ENCODE peak calls at places on chromosomes 11 and 22, in eight cellular contexts. E, W, S, Q, U, Z, J and X are unnamed samples.

GRCh38 chr11:28615542-28615941 is 507.4 kb downstream of the METTL15 start:
- DNase-seq in Z (no peak), S (no peak), J (no peak), U (no peak), E (no peak), W (no peak), Q (no peak), X (no peak)

GRCh38 chr11:46826310-46827044 is 19.6 kb downstream of the CKAP5 start:
- DNase-seq in Z (peak; percentile 85), E (peak; percentile 93), U (no peak), J (peak; percentile 86), S (peak; percentile 85), W (peak; percentile 67), Q (peak; percentile 71), X (no peak)

GRCh38 chr22:37057226-37057625 is 5.7 kb downstream of the KCTD17 start:
- DNase-seq in Q (no peak), W (no peak), J (no peak), U (no peak), Z (no peak), E (no peak), S (no peak), X (no peak)

GRCh38 chr11:64146036-64146943 is 19.6 kb downstream of the MACROD1 start:
- DNase-seq in S (no peak), W (peak; percentile 34), J (peak; percentile 90), U (no peak), Q (peak; percentile 26), E (peak; percentile 72), Z (peak; percentile 80), X (no peak)

GRCh38 chr22:33861216-33861875 is 58.9 kb downstream of the LARGE1 start:
- DNase-seq in E (no peak), U (no peak), Q (no peak), Z (no peak), J (no peak), W (no peak), S (no peak), X (no peak)

GRCh38 chr22:45064313-45065268 is 54.8 kb upstream of the PHF21B start:
- DNase-seq in S (no peak), W (peak; percentile 63), Q (peak; percentile 47), U (no peak), Z (peak; percentile 87), J (no peak), E (no peak), X (no peak)

GRCh38 chr22:19178659-19179471 is at the start of gene SLC25A1:
- DNase-seq in W (peak; percentile 79), U (no peak), E (peak; percentile 90), Q (peak; percentile 67), J (peak; percentile 95), Z (peak; percentile 88), S (peak; percentile 89), X (no peak)

GRCh38 chr11:24496728-24497396 is at the start of gene LUZP2:
- DNase-seq in Z (no peak), J (peak; percentile 66), E (peak; percentile 77), S (peak; percentile 20), W (peak; percentile 1), U (no peak), Q (peak; percentile 28), X (peak; percentile 76)

GRCh38 chr22:35023692-35024363 is 42.1 kb upstream of the ISX start:
- DNase-seq in U (no peak), Z (peak; percentile 75), W (peak; percentile 37), S (peak; percentile 45), J (peak; percentile 99), Q (peak; percentile 5), E (peak; percentile 96), X (no peak)

GRCh38 chr11:18452927-18453326 is 2.7 kb upstream of the LDHAL6A start:
- DNase-seq in Z (no peak), S (no peak), Q (peak; percentile 56), W (no peak), U (no peak), J (no peak), E (no peak), X (no peak)

GRCh38 chr22:26851125-26851524 is 193.7 kb downstream of the MIAT start:
- DNase-seq in Z (no peak), S (no peak), U (no peak), J (peak; percentile 6), Q (no peak), W (no peak), E (no peak), X (no peak)

GRCh38 chr11:104918113-104918824 is 20.0 kb upstream of the CASP12 start:
- DNase-seq in Q (peak; percentile 34), Z (no peak), S (no peak), J (no peak), U (no peak), W (peak; percentile 88), E (no peak), X (no peak)

GRCh38 chr11:28529046-28529445 is 420.9 kb downstream of the METTL15 start:
- DNase-seq in W (peak; percentile 78), Z (no peak), U (no peak), E (no peak), Q (no peak), S (no peak), J (no peak), X (no peak)

GRCh38 chr22:49480896-49481650 is 346.6 kb downstream of the BRD1 start:
- DNase-seq in U (no peak), S (no peak), J (no peak), Z (no peak), W (no peak), Q (no peak), E (no peak), X (no peak)

GRCh38 chr22:44538071-44538470 is 40.0 kb upstream of the RTL6 start:
- DNase-seq in Q (peak; percentile 37), U (no peak), Z (no peak), E (no peak), W (peak; percentile 47), S (no peak), J (no peak), X (no peak)

GRCh38 chr11:30919389-30920172 is 333.4 kb upstream of the MPPED2 start:
- DNase-seq in E (no peak), Q (no peak), Z (no peak), W (peak; percentile 24), S (no peak), U (no peak), J (no peak), X (no peak)

GRCh38 chr11:80417681-80418080 is 976.9 kb upstream of the TENM4 start:
- DNase-seq in E (no peak), W (no peak), Q (peak; percentile 62), Z (no peak), S (no peak), J (no peak), U (no peak), X (no peak)

GRCh38 chr11:26186389-26186788 is 145.5 kb upstream of the ANO3 start:
- DNase-seq in E (no peak), Z (no peak), J (no peak), Q (peak; percentile 69), S (no peak), W (peak; percentile 47), U (no peak), X (no peak)

GRCh38 chr11:86152006-86152862 is 83.3 kb upstream of the PICALM start:
- DNase-seq in E (no peak), S (no peak), U (no peak), Z (no peak), W (peak; percentile 84), Q (peak; percentile 66), J (no peak), X (no peak)

DNA sequence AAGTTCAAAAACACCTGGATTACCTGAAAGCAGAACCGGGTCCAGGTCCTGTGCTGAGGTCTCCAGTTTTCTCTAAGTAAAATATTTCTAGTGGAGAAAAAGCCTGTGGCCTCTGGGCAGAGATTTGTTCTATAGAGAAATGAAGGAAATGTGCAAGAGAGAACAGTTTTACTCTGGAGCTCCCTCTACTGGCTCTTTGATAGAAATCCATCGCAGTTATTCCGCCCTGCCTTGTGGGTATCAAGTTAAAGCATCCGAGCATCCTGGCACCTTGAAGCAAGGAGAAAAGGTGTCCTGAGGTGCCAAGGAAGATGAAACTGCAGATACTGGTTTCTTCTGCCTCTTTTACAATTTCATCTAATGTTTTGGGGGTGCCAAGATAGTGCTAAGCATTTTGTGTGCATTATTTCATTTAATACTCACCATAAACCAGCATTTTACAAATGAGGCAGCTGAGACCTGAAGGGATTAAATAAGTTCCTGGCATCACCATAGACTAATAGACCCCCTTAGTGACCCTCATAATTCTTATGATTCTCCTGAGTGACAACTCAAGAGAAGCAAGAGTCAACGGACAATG is 113.1 kb upstream of the HSD17B12 start:
- DNase-seq in W (peak; percentile 54), U (no peak), J (no peak), Z (no peak), S (no peak), Q (peak; percentile 50), E (no peak), X (no peak)
- TF ChIP-seq CTCF in W (peak; percentile 81), U (no peak), J (peak; percentile 71), Z (peak; percentile 76), S (peak; percentile 59), Q (peak; percentile 73), E (peak; percentile 78), X (peak; percentile 62)

GRCh38 chr22:21657020-21657360 is 8.8 kb upstream of the PPIL2 start:
- DNase-seq in Z (no peak), U (no peak), S (no peak), E (no peak), Q (no peak), J (no peak), W (no peak), X (no peak)
- TF ChIP-seq CTCF in Z (no peak), U (no peak), S (no peak), E (no peak), Q (no peak), J (no peak), W (no peak), X (no peak)

DNA sequence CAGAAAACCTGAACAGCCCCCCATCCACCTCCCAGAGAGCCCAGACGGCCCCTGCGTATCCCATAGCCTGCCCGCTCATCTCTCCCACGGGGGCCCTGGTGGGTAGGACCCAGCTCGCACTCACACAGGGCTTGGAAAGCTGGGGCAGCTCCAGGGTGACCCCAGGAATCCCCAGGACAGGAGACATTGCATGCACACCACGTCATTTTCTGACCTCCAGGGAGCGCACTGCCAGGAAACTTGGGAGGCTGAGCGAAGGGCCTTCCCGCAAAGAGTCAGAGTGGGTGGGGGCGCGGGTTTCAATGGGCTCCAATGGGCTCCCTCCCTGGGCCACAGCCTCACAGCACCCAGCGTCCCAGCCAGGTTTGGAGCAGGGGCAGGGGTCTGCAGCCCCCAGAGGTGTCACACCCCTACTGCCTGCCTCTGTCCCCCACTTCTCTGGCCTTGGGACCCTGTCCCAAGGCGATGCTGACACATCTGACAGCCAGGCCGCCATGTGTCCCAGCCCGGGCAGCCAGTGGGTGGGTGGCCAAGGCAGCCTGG is 8.2 kb upstream of the SYT8 start:
- DNase-seq in U (no peak), E (peak; percentile 29), Z (no peak), W (peak; percentile 65), J (no peak), Q (peak; percentile 56), S (peak; percentile 64), X (no peak)
- TF ChIP-seq CTCF in U (no peak), E (no peak), Z (no peak), W (peak; percentile 31), J (peak; percentile 37), Q (peak; percentile 68), S (no peak), X (peak; percentile 17)

DNA sequence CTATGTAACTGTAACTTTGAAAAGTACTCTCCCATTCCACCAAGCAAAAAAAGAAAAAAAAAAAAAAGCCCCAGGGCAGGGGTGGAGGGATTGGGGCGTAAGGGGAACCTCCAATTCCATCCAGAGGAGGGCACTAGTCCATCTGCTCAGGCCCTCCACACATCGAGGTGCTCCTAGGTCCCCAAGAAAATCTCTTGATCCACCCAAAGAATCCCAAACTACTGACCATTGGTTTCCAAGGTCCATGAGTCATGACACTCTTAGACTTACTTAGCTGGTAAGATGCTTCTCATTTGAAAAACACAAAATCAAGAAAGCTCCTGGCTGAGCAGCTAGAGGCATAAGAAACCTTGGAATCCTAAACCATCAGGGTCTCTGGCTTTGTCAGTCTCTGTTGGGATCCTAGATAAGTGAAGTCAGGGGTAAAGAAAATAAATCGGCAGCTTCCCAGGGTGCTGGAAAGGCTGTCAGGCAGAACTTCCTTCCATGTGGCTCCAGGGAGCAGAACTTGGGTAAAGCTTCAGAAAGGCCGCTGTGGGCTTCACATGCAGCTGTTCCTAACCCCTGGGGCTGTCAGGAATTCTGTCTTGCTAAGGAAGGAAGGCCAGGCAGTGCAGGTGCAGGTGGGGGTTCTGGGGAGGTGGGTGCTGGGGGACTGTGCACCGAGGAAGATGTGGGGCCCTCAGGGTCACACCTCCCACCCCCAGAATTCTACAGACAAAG is 49.4 kb upstream of the ADA2 start:
- DNase-seq in S (no peak), J (no peak), W (no peak), Q (no peak), E (no peak), Z (peak; percentile 14), U (no peak), X (no peak)
- TF ChIP-seq CTCF in S (no peak), J (peak; percentile 62), W (no peak), Q (no peak), E (no peak), Z (peak; percentile 33), U (no peak), X (no peak)